ENCODE peak calls at places on chromosomes 7 and 10, in eight cellular contexts. One of them, this sample, is unnamed.

GRCh38 chr7:134870156-134870555 is 90.7 kb downstream of the CALD1 start:
- DNase-seq in fibroblast of pulmonary artery: no peak
- DNase-seq in tibial nerve: no peak
- DNase-seq in GM23338: no peak
- DNase-seq in Panc1: no peak
- DNase-seq in astrocyte of the spinal cord: no peak
- DNase-seq in prostate gland: no peak
- DNase-seq in upper lobe of right lung: no peak
- DNase-seq in this sample: no peak

GRCh38 chr7:158490171-158490782 is 97.3 kb downstream of the PTPRN2 start:
- DNase-seq in fibroblast of pulmonary artery: no peak
- DNase-seq in tibial nerve: no peak
- DNase-seq in GM23338: no peak
- DNase-seq in Panc1: no peak
- DNase-seq in astrocyte of the spinal cord: no peak
- DNase-seq in prostate gland: no peak
- DNase-seq in upper lobe of right lung: no peak
- DNase-seq in this sample: no peak

GRCh38 chr10:60282771-60283353 is 106.8 kb downstream of the ANK3 start:
- DNase-seq in fibroblast of pulmonary artery: peak
- DNase-seq in tibial nerve: no peak
- DNase-seq in GM23338: no peak
- DNase-seq in Panc1: peak
- DNase-seq in astrocyte of the spinal cord: peak
- DNase-seq in prostate gland: peak
- DNase-seq in upper lobe of right lung: no peak
- DNase-seq in this sample: peak

GRCh38 chr10:73953665-73954064 is 42.7 kb downstream of the PLAU start:
- DNase-seq in fibroblast of pulmonary artery: peak
- DNase-seq in tibial nerve: no peak
- DNase-seq in GM23338: no peak
- DNase-seq in Panc1: no peak
- DNase-seq in astrocyte of the spinal cord: peak
- DNase-seq in prostate gland: no peak
- DNase-seq in upper lobe of right lung: no peak
- DNase-seq in this sample: no peak

GRCh38 chr7:11413901-11414300 is 418.1 kb downstream of the THSD7A start:
- DNase-seq in fibroblast of pulmonary artery: no peak
- DNase-seq in tibial nerve: no peak
- DNase-seq in GM23338: no peak
- DNase-seq in Panc1: no peak
- DNase-seq in astrocyte of the spinal cord: no peak
- DNase-seq in prostate gland: no peak
- DNase-seq in upper lobe of right lung: no peak
- DNase-seq in this sample: no peak

GRCh38 chr7:142887282-142888015 is 1.9 kb upstream of the TRPV6 start:
- DNase-seq in fibroblast of pulmonary artery: no peak
- DNase-seq in tibial nerve: no peak
- DNase-seq in GM23338: no peak
- DNase-seq in Panc1: no peak
- DNase-seq in astrocyte of the spinal cord: no peak
- DNase-seq in prostate gland: no peak
- DNase-seq in upper lobe of right lung: peak
- DNase-seq in this sample: no peak

GRCh38 chr10:105827133-105827532 is 1186.0 kb downstream of the SORCS3 start:
- DNase-seq in fibroblast of pulmonary artery: no peak
- DNase-seq in tibial nerve: no peak
- DNase-seq in GM23338: no peak
- DNase-seq in Panc1: no peak
- DNase-seq in astrocyte of the spinal cord: no peak
- DNase-seq in prostate gland: no peak
- DNase-seq in upper lobe of right lung: no peak
- DNase-seq in this sample: no peak

GRCh38 chr7:2066251-2066919 is 166.4 kb downstream of the MAD1L1 start:
- DNase-seq in fibroblast of pulmonary artery: no peak
- DNase-seq in tibial nerve: no peak
- DNase-seq in GM23338: no peak
- DNase-seq in Panc1: no peak
- DNase-seq in astrocyte of the spinal cord: no peak
- DNase-seq in prostate gland: no peak
- DNase-seq in upper lobe of right lung: no peak
- DNase-seq in this sample: no peak

GRCh38 chr10:126902157-126902556 is 3.1 kb upstream of the DOCK1 start:
- DNase-seq in fibroblast of pulmonary artery: peak
- DNase-seq in tibial nerve: no peak
- DNase-seq in GM23338: no peak
- DNase-seq in Panc1: peak
- DNase-seq in astrocyte of the spinal cord: peak
- DNase-seq in prostate gland: no peak
- DNase-seq in upper lobe of right lung: no peak
- DNase-seq in this sample: peak

GRCh38 chr10:31083765-31084184 is 52.1 kb upstream of the ZNF438 start:
- DNase-seq in fibroblast of pulmonary artery: peak
- DNase-seq in tibial nerve: no peak
- DNase-seq in GM23338: peak
- DNase-seq in Panc1: no peak
- DNase-seq in astrocyte of the spinal cord: peak
- DNase-seq in prostate gland: no peak
- DNase-seq in upper lobe of right lung: no peak
- DNase-seq in this sample: peak

GRCh38 chr7:150402671-150403321 is 23.7 kb downstream of the ZNF775 start:
- DNase-seq in fibroblast of pulmonary artery: no peak
- DNase-seq in tibial nerve: no peak
- DNase-seq in GM23338: no peak
- DNase-seq in Panc1: no peak
- DNase-seq in astrocyte of the spinal cord: no peak
- DNase-seq in prostate gland: no peak
- DNase-seq in upper lobe of right lung: peak
- DNase-seq in this sample: no peak

GRCh38 chr7:113086431-113086888 is at the start of gene GPR85:
- DNase-seq in fibroblast of pulmonary artery: peak
- DNase-seq in tibial nerve: no peak
- DNase-seq in GM23338: peak
- DNase-seq in Panc1: no peak
- DNase-seq in astrocyte of the spinal cord: peak
- DNase-seq in prostate gland: peak
- DNase-seq in upper lobe of right lung: peak
- DNase-seq in this sample: peak

GRCh38 chr7:75596727-75597614 is 104.9 kb downstream of the SPDYE5 start:
- DNase-seq in fibroblast of pulmonary artery: peak
- DNase-seq in tibial nerve: no peak
- DNase-seq in GM23338: no peak
- DNase-seq in Panc1: no peak
- DNase-seq in astrocyte of the spinal cord: peak
- DNase-seq in prostate gland: no peak
- DNase-seq in upper lobe of right lung: no peak
- DNase-seq in this sample: peak

GRCh38 chr7:112511451-112512220 is 30.8 kb downstream of the LSMEM1 start:
- DNase-seq in fibroblast of pulmonary artery: no peak
- DNase-seq in tibial nerve: no peak
- DNase-seq in GM23338: no peak
- DNase-seq in Panc1: no peak
- DNase-seq in astrocyte of the spinal cord: no peak
- DNase-seq in prostate gland: no peak
- DNase-seq in upper lobe of right lung: no peak
- DNase-seq in this sample: no peak

GRCh38 chr7:38330861-38331709 is 57.6 kb upstream of the TARP start:
- DNase-seq in fibroblast of pulmonary artery: no peak
- DNase-seq in tibial nerve: no peak
- DNase-seq in GM23338: peak
- DNase-seq in Panc1: no peak
- DNase-seq in astrocyte of the spinal cord: no peak
- DNase-seq in prostate gland: no peak
- DNase-seq in upper lobe of right lung: no peak
- DNase-seq in this sample: no peak

GRCh38 chr7:148505955-148506354 is 84.6 kb upstream of the C7orf33 start:
- DNase-seq in fibroblast of pulmonary artery: no peak
- DNase-seq in tibial nerve: no peak
- DNase-seq in GM23338: no peak
- DNase-seq in Panc1: no peak
- DNase-seq in astrocyte of the spinal cord: no peak
- DNase-seq in prostate gland: no peak
- DNase-seq in upper lobe of right lung: no peak
- DNase-seq in this sample: no peak

GRCh38 chr7:8226526-8226925 is 35.4 kb downstream of the ICA1 start:
- DNase-seq in fibroblast of pulmonary artery: no peak
- DNase-seq in tibial nerve: no peak
- DNase-seq in GM23338: no peak
- DNase-seq in Panc1: no peak
- DNase-seq in astrocyte of the spinal cord: no peak
- DNase-seq in prostate gland: no peak
- DNase-seq in upper lobe of right lung: no peak
- DNase-seq in this sample: no peak

GRCh38 chr10:133082685-133083421 is 4.9 kb upstream of the ADGRA1 start:
- DNase-seq in fibroblast of pulmonary artery: no peak
- DNase-seq in tibial nerve: no peak
- DNase-seq in GM23338: no peak
- DNase-seq in Panc1: no peak
- DNase-seq in astrocyte of the spinal cord: no peak
- DNase-seq in prostate gland: no peak
- DNase-seq in upper lobe of right lung: no peak
- DNase-seq in this sample: no peak

GRCh38 chr7:98170944-98171343 is 40.3 kb upstream of the BHLHA15 start:
- DNase-seq in fibroblast of pulmonary artery: no peak
- DNase-seq in tibial nerve: no peak
- DNase-seq in GM23338: no peak
- DNase-seq in Panc1: no peak
- DNase-seq in astrocyte of the spinal cord: no peak
- DNase-seq in prostate gland: no peak
- DNase-seq in upper lobe of right lung: no peak
- DNase-seq in this sample: no peak

GRCh38 chr7:98175260-98175604 is 36.0 kb upstream of the BHLHA15 start:
- DNase-seq in fibroblast of pulmonary artery: no peak
- DNase-seq in tibial nerve: no peak
- DNase-seq in GM23338: no peak
- DNase-seq in Panc1: no peak
- DNase-seq in astrocyte of the spinal cord: no peak
- DNase-seq in prostate gland: no peak
- DNase-seq in upper lobe of right lung: no peak
- DNase-seq in this sample: no peak

GRCh38 chr7:98177553-98177952 is 33.7 kb upstream of the BHLHA15 start:
- DNase-seq in fibroblast of pulmonary artery: no peak
- DNase-seq in tibial nerve: no peak
- DNase-seq in GM23338: no peak
- DNase-seq in Panc1: no peak
- DNase-seq in astrocyte of the spinal cord: no peak
- DNase-seq in prostate gland: no peak
- DNase-seq in upper lobe of right lung: no peak
- DNase-seq in this sample: no peak

GRCh38 chr7:98171449-98171848 is 39.8 kb upstream of the BHLHA15 start:
- DNase-seq in fibroblast of pulmonary artery: no peak
- DNase-seq in tibial nerve: no peak
- DNase-seq in GM23338: no peak
- DNase-seq in Panc1: no peak
- DNase-seq in astrocyte of the spinal cord: no peak
- DNase-seq in prostate gland: no peak
- DNase-seq in upper lobe of right lung: no peak
- DNase-seq in this sample: no peak

DNA sequence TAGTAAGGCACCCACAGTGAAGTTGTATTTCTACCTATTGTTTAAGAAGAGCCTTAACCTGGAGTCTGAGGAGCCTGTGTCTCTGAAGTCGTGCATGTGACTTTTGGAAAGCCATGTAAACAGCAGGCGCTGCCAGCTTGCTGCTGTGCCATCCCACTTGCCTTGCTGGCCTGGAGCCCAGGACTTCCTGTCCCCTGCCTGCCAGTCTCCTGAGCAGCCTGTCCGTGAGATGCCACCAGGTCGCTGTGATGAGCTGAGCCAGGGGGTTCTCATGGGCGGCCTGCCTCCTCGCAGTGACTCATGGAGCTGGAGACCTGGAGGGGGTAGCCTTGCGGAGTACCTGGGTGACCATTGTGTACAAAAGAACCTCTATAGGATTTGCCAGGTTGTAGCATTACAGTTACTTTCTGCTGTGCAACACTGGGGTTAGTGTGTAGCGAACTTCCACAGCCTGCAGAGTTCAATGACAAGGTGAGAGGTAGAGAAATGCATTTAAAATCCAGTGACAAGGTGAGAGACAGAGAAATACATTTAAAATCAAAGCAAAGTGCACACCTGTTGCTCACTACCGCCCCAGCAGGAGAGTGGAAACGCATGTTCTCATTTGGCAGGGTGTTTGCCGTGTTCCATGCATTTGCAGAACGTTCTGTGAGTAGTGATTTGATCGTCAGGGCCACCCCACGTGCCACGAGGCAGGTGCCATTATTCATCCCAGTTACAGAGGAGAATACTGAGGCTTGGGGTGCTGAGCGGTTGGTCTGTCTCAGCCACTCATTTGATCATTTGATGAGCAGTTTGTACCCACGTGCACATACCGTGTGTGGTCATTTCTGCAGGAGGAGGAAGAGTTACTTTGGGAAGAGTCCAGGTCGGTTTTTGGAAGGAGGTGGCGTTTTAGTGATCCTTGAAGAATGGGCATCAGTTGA is 36.6 kb upstream of the BHLHA15 start:
- DNase-seq in fibroblast of pulmonary artery: no peak
- DNase-seq in tibial nerve: no peak
- DNase-seq in GM23338: no peak
- DNase-seq in Panc1: no peak
- DNase-seq in astrocyte of the spinal cord: no peak
- DNase-seq in prostate gland: peak
- DNase-seq in upper lobe of right lung: peak
- DNase-seq in this sample: no peak
- TF ChIP-seq CTCF in fibroblast of pulmonary artery: no peak
- TF ChIP-seq CTCF in tibial nerve: no peak
- TF ChIP-seq CTCF in GM23338: peak
- TF ChIP-seq CTCF in Panc1: no peak
- TF ChIP-seq CTCF in astrocyte of the spinal cord: no peak
- TF ChIP-seq CTCF in prostate gland: no peak
- TF ChIP-seq CTCF in upper lobe of right lung: no peak
- TF ChIP-seq CTCF in this sample: no peak

GRCh38 chr7:100016209-100016901 is 959 bp downstream of the ZKSCAN1 start:
- DNase-seq in fibroblast of pulmonary artery: no peak
- DNase-seq in tibial nerve: no peak
- DNase-seq in GM23338: no peak
- DNase-seq in Panc1: no peak
- DNase-seq in astrocyte of the spinal cord: peak
- DNase-seq in prostate gland: peak
- DNase-seq in upper lobe of right lung: no peak
- DNase-seq in this sample: peak
- TF ChIP-seq CTCF in fibroblast of pulmonary artery: no peak
- TF ChIP-seq CTCF in tibial nerve: no peak
- TF ChIP-seq CTCF in GM23338: no peak
- TF ChIP-seq CTCF in Panc1: no peak
- TF ChIP-seq CTCF in astrocyte of the spinal cord: no peak
- TF ChIP-seq CTCF in prostate gland: no peak
- TF ChIP-seq CTCF in upper lobe of right lung: no peak
- TF ChIP-seq CTCF in this sample: no peak

GRCh38 chr10:11533328-11533781 is 78.1 kb downstream of the USP6NL start:
- DNase-seq in fibroblast of pulmonary artery: peak
- DNase-seq in tibial nerve: no peak
- DNase-seq in GM23338: peak
- DNase-seq in Panc1: no peak
- DNase-seq in astrocyte of the spinal cord: no peak
- DNase-seq in prostate gland: no peak
- DNase-seq in upper lobe of right lung: no peak
- DNase-seq in this sample: no peak
- TF ChIP-seq CTCF in fibroblast of pulmonary artery: peak
- TF ChIP-seq CTCF in tibial nerve: peak
- TF ChIP-seq CTCF in GM23338: peak
- TF ChIP-seq CTCF in Panc1: peak
- TF ChIP-seq CTCF in astrocyte of the spinal cord: peak
- TF ChIP-seq CTCF in prostate gland: no peak
- TF ChIP-seq CTCF in upper lobe of right lung: peak
- TF ChIP-seq CTCF in this sample: peak

GRCh38 chr10:6843477-6843876 is 263.4 kb upstream of the PRKCQ start:
- DNase-seq in fibroblast of pulmonary artery: peak
- DNase-seq in tibial nerve: no peak
- DNase-seq in GM23338: no peak
- DNase-seq in Panc1: no peak
- DNase-seq in astrocyte of the spinal cord: no peak
- DNase-seq in prostate gland: no peak
- DNase-seq in upper lobe of right lung: no peak
- DNase-seq in this sample: no peak
- TF ChIP-seq CTCF in fibroblast of pulmonary artery: no peak
- TF ChIP-seq CTCF in tibial nerve: no peak
- TF ChIP-seq CTCF in GM23338: peak
- TF ChIP-seq CTCF in Panc1: no peak
- TF ChIP-seq CTCF in astrocyte of the spinal cord: no peak
- TF ChIP-seq CTCF in prostate gland: no peak
- TF ChIP-seq CTCF in upper lobe of right lung: peak
- TF ChIP-seq CTCF in this sample: no peak